ENCODE peak calls at places on chromosomes 6 and 20, in nine cellular contexts. I, O, X, L, W, Z, G, B and U are unnamed samples.

GRCh38 chr6:44942201-44942600 is 385.9 kb upstream of the RUNX2 start:
- DNase-seq in I (no peak), O (no peak), X (no peak), L (peak; percentile 5), W (no peak), Z (no peak), G (no peak), B (no peak), U (no peak)

GRCh38 chr6:162271922-162272321 is 455.6 kb downstream of the PRKN start:
- DNase-seq in I (no peak), O (no peak), X (no peak), L (no peak), W (no peak), Z (no peak), G (no peak), B (peak; percentile 39), U (no peak)

GRCh38 chr20:62839816-62840215 is 21.8 kb downstream of the TCFL5 start:
- DNase-seq in I (peak; percentile 51), O (no peak), X (no peak), L (no peak), W (no peak), Z (no peak), G (no peak), B (no peak), U (no peak)

GRCh38 chr6:117601811-117602150 is 530 bp downstream of the GOPC start:
- DNase-seq in I (no peak), O (no peak), X (peak; percentile 7), L (peak; percentile 23), W (peak; percentile 31), Z (no peak), G (no peak), B (peak; percentile 18), U (no peak)

GRCh38 chr20:61482425-61482887 is 230.4 kb downstream of the CDH4 start:
- DNase-seq in I (peak; percentile 36), O (no peak), X (no peak), L (peak; percentile 4), W (no peak), Z (no peak), G (peak; percentile 18), B (no peak), U (no peak)

GRCh38 chr6:91824346-91824745 is 1237.5 kb upstream of the MAP3K7 start:
- DNase-seq in I (no peak), O (no peak), X (no peak), L (no peak), W (no peak), Z (no peak), G (no peak), B (no peak), U (no peak)

GRCh38 chr6:166935353-166935752 is 21.0 kb downstream of the RNASET2 start:
- DNase-seq in I (no peak), O (no peak), X (no peak), L (no peak), W (no peak), Z (no peak), G (no peak), B (no peak), U (peak; percentile 55)

GRCh38 chr6:143336446-143337152 is 113.9 kb downstream of the ADAT2 start:
- DNase-seq in I (no peak), O (no peak), X (no peak), L (peak; percentile 90), W (no peak), Z (no peak), G (no peak), B (no peak), U (no peak)

GRCh38 chr20:50281831-50282591 is 91.4 kb downstream of the CEBPB start:
- DNase-seq in I (no peak), O (no peak), X (no peak), L (no peak), W (peak; percentile 40), Z (no peak), G (peak; percentile 52), B (peak; percentile 92), U (peak; percentile 14)

GRCh38 chr6:142756215-142756630 is 188.8 kb downstream of the HIVEP2 start:
- DNase-seq in I (no peak), O (no peak), X (no peak), L (peak; percentile 99), W (no peak), Z (no peak), G (peak; percentile 20), B (peak; percentile 19), U (no peak)

GRCh38 chr6:45930419-45931059 is 85.1 kb downstream of the CLIC5 start:
- DNase-seq in I (no peak), O (peak; percentile 53), X (peak; percentile 53), L (peak; percentile 74), W (peak; percentile 71), Z (peak; percentile 64), G (peak; percentile 75), B (peak; percentile 78), U (peak; percentile 35)

GRCh38 chr6:34246563-34247391 is 2.0 kb downstream of the SMIM29 start:
- DNase-seq in I (peak; percentile 78), O (peak; percentile 53), X (peak; percentile 33), L (peak; percentile 76), W (peak; percentile 72), Z (no peak), G (peak; percentile 71), B (peak; percentile 81), U (no peak)

GRCh38 chr6:139149383-139149782 is 14.5 kb downstream of the HECA start:
- DNase-seq in I (no peak), O (no peak), X (no peak), L (no peak), W (no peak), Z (no peak), G (no peak), B (no peak), U (no peak)

GRCh38 chr6:145534986-145535385 is 200.3 kb downstream of the EPM2A start:
- DNase-seq in I (no peak), O (no peak), X (no peak), L (no peak), W (no peak), Z (no peak), G (no peak), B (no peak), U (no peak)

GRCh38 chr20:33986560-33987216 is 7.0 kb upstream of the RALY start:
- DNase-seq in I (no peak), O (no peak), X (no peak), L (no peak), W (no peak), Z (no peak), G (no peak), B (no peak), U (no peak)

GRCh38 chr6:144104898-144105487 is 9.6 kb upstream of the SF3B5 start:
- DNase-seq in I (no peak), O (no peak), X (peak; percentile 58), L (peak; percentile 80), W (peak; percentile 18), Z (no peak), G (peak; percentile 67), B (peak; percentile 24), U (no peak)

GRCh38 chr6:78324213-78324612 is 543.1 kb upstream of the IRAK1BP1 start:
- DNase-seq in I (no peak), O (no peak), X (no peak), L (peak; percentile 15), W (no peak), Z (no peak), G (no peak), B (no peak), U (no peak)

GRCh38 chr6:35798706-35799105 is 1.6 kb upstream of the CLPS start:
- DNase-seq in I (no peak), O (no peak), X (no peak), L (no peak), W (no peak), Z (no peak), G (no peak), B (no peak), U (no peak)

GRCh38 chr6:113847435-113847834 is 9.7 kb upstream of the MARCKS start:
- DNase-seq in I (no peak), O (no peak), X (no peak), L (peak; percentile 58), W (no peak), Z (no peak), G (no peak), B (no peak), U (no peak)

GRCh38 chr6:25628471-25629201 is 23.4 kb upstream of the SCGN start:
- DNase-seq in I (no peak), O (no peak), X (no peak), L (no peak), W (no peak), Z (no peak), G (no peak), B (no peak), U (no peak)

GRCh38 chr6:35224720-35225119 is 11.0 kb downstream of the SCUBE3 start:
- DNase-seq in I (no peak), O (no peak), X (no peak), L (no peak), W (no peak), Z (no peak), G (no peak), B (no peak), U (no peak)

GRCh38 chr6:82118150-82118562 is 129.4 kb downstream of the IBTK start:
- DNase-seq in I (no peak), O (no peak), X (no peak), L (peak; percentile 15), W (no peak), Z (no peak), G (no peak), B (no peak), U (no peak)

GRCh38 chr6:49457771-49458170 is 5.3 kb downstream of the MMUT start:
- DNase-seq in I (no peak), O (no peak), X (no peak), L (peak; percentile 59), W (no peak), Z (no peak), G (no peak), B (no peak), U (no peak)

GRCh38 chr6:146886587-146887446 is 288.0 kb downstream of the ADGB start:
- DNase-seq in I (no peak), O (no peak), X (no peak), L (no peak), W (no peak), Z (no peak), G (no peak), B (no peak), U (no peak)

GRCh38 chr20:11686900-11687543 is 230.7 kb upstream of the BTBD3 start:
- DNase-seq in I (no peak), O (no peak), X (no peak), L (peak; percentile 54), W (no peak), Z (peak; percentile 48), G (peak; percentile 14), B (peak; percentile 59), U (no peak)

GRCh38 chr6:10694302-10695085 is at the start of the genes C6orf52 and PAK1IP1:
- DNase-seq in I (peak; percentile 98), O (peak; percentile 92), X (peak; percentile 91), L (peak; percentile 96), W (peak; percentile 93), Z (peak; percentile 92), G (peak; percentile 93), B (peak; percentile 91), U (peak; percentile 93)

GRCh38 chr6:99350573-99350972 is 1.1 kb upstream of the FAXC start:
- DNase-seq in I (no peak), O (no peak), X (no peak), L (no peak), W (no peak), Z (no peak), G (no peak), B (peak; percentile 20), U (no peak)

GRCh38 chr6:10505529-10505928 is 15.6 kb upstream of the GCNT2 start:
- DNase-seq in I (no peak), O (no peak), X (no peak), L (peak; percentile 17), W (no peak), Z (no peak), G (peak; percentile 30), B (no peak), U (no peak)